ENCODE peak calls at places on chromosomes 1 and 21, in eight cellular contexts. One of them, this sample, is unnamed.

GRCh38 chr1:115665746-115666145 is 24.0 kb downstream of the VANGL1 start:
- DNase-seq in GM23248: no peak
- DNase-seq in fibroblast of lung: no peak
- DNase-seq in cardiac muscle cell: no peak
- DNase-seq in tibial artery: no peak
- DNase-seq in K562: no peak
- DNase-seq in suprapubic skin: no peak
- DNase-seq in left ventricle myocardium inferior: no peak
- DNase-seq in this sample: no peak

GRCh38 chr1:231931846-231932454 is 305.4 kb downstream of the DISC1 start:
- DNase-seq in GM23248: no peak
- DNase-seq in fibroblast of lung: no peak
- DNase-seq in cardiac muscle cell: no peak
- DNase-seq in tibial artery: no peak
- DNase-seq in K562: peak; percentile 79
- DNase-seq in suprapubic skin: no peak
- DNase-seq in left ventricle myocardium inferior: no peak
- DNase-seq in this sample: no peak

GRCh38 chr1:53335661-53336060 is 7.8 kb upstream of the LRP8 start:
- DNase-seq in GM23248: no peak
- DNase-seq in fibroblast of lung: no peak
- DNase-seq in cardiac muscle cell: no peak
- DNase-seq in tibial artery: no peak
- DNase-seq in K562: no peak
- DNase-seq in suprapubic skin: no peak
- DNase-seq in left ventricle myocardium inferior: no peak
- DNase-seq in this sample: no peak

GRCh38 chr1:88514544-88514943 is 169.5 kb upstream of the PKN2 start:
- DNase-seq in GM23248: no peak
- DNase-seq in fibroblast of lung: no peak
- DNase-seq in cardiac muscle cell: no peak
- DNase-seq in tibial artery: no peak
- DNase-seq in K562: no peak
- DNase-seq in suprapubic skin: no peak
- DNase-seq in left ventricle myocardium inferior: no peak
- DNase-seq in this sample: no peak

GRCh38 chr21:14482165-14482564 is 64.0 kb downstream of the SAMSN1 start:
- DNase-seq in GM23248: no peak
- DNase-seq in fibroblast of lung: no peak
- DNase-seq in cardiac muscle cell: no peak
- DNase-seq in tibial artery: no peak
- DNase-seq in K562: no peak
- DNase-seq in suprapubic skin: no peak
- DNase-seq in left ventricle myocardium inferior: no peak
- DNase-seq in this sample: no peak

GRCh38 chr1:25047506-25048240 is 117.6 kb upstream of the RUNX3 start:
- DNase-seq in GM23248: no peak
- DNase-seq in fibroblast of lung: no peak
- DNase-seq in cardiac muscle cell: no peak
- DNase-seq in tibial artery: no peak
- DNase-seq in K562: no peak
- DNase-seq in suprapubic skin: no peak
- DNase-seq in left ventricle myocardium inferior: no peak
- DNase-seq in this sample: no peak

GRCh38 chr1:32816676-32817158 is 441 bp downstream of the YARS1 start:
- DNase-seq in GM23248: peak; percentile 66
- DNase-seq in fibroblast of lung: peak; percentile 44
- DNase-seq in cardiac muscle cell: peak; percentile 55
- DNase-seq in tibial artery: peak; percentile 22
- DNase-seq in K562: no peak
- DNase-seq in suprapubic skin: no peak
- DNase-seq in left ventricle myocardium inferior: no peak
- DNase-seq in this sample: no peak

GRCh38 chr1:181083842-181084605 is 4.5 kb upstream of the IER5 start:
- DNase-seq in GM23248: peak; percentile 58
- DNase-seq in fibroblast of lung: no peak
- DNase-seq in cardiac muscle cell: peak; percentile 77
- DNase-seq in tibial artery: peak; percentile 40
- DNase-seq in K562: peak; percentile 60
- DNase-seq in suprapubic skin: no peak
- DNase-seq in left ventricle myocardium inferior: no peak
- DNase-seq in this sample: peak; percentile 51

GRCh38 chr1:235825229-235825628 is 41.5 kb downstream of the LYST start:
- DNase-seq in GM23248: no peak
- DNase-seq in fibroblast of lung: no peak
- DNase-seq in cardiac muscle cell: no peak
- DNase-seq in tibial artery: no peak
- DNase-seq in K562: no peak
- DNase-seq in suprapubic skin: no peak
- DNase-seq in left ventricle myocardium inferior: no peak
- DNase-seq in this sample: no peak

GRCh38 chr1:75719810-75720209 is 4.7 kb upstream of the ACADM start:
- DNase-seq in GM23248: no peak
- DNase-seq in fibroblast of lung: no peak
- DNase-seq in cardiac muscle cell: no peak
- DNase-seq in tibial artery: no peak
- DNase-seq in K562: no peak
- DNase-seq in suprapubic skin: no peak
- DNase-seq in left ventricle myocardium inferior: no peak
- DNase-seq in this sample: no peak

GRCh38 chr1:46380004-46380403 is 14.1 kb upstream of the FAAH start:
- DNase-seq in GM23248: no peak
- DNase-seq in fibroblast of lung: no peak
- DNase-seq in cardiac muscle cell: no peak
- DNase-seq in tibial artery: no peak
- DNase-seq in K562: no peak
- DNase-seq in suprapubic skin: no peak
- DNase-seq in left ventricle myocardium inferior: no peak
- DNase-seq in this sample: no peak

GRCh38 chr1:27152004-27152828 is 2.7 kb downstream of the SLC9A1 start:
- DNase-seq in GM23248: peak; percentile 58
- DNase-seq in fibroblast of lung: peak; percentile 31
- DNase-seq in cardiac muscle cell: peak; percentile 32
- DNase-seq in tibial artery: no peak
- DNase-seq in K562: no peak
- DNase-seq in suprapubic skin: no peak
- DNase-seq in left ventricle myocardium inferior: peak; percentile 58
- DNase-seq in this sample: no peak

GRCh38 chr1:25692560-25692959 is 76.0 kb downstream of the MAN1C1 start:
- DNase-seq in GM23248: no peak
- DNase-seq in fibroblast of lung: no peak
- DNase-seq in cardiac muscle cell: no peak
- DNase-seq in tibial artery: no peak
- DNase-seq in K562: peak; percentile 75
- DNase-seq in suprapubic skin: no peak
- DNase-seq in left ventricle myocardium inferior: no peak
- DNase-seq in this sample: no peak

GRCh38 chr21:44517175-44517899 is 22.7 kb downstream of the KRTAP10-1 start:
- DNase-seq in GM23248: peak; percentile 28
- DNase-seq in fibroblast of lung: peak; percentile 3
- DNase-seq in cardiac muscle cell: no peak
- DNase-seq in tibial artery: no peak
- DNase-seq in K562: peak; percentile 96
- DNase-seq in suprapubic skin: no peak
- DNase-seq in left ventricle myocardium inferior: no peak
- DNase-seq in this sample: peak; percentile 42

GRCh38 chr1:9537863-9538668 is 1.2 kb upstream of the SLC25A33 start:
- DNase-seq in GM23248: no peak
- DNase-seq in fibroblast of lung: no peak
- DNase-seq in cardiac muscle cell: no peak
- DNase-seq in tibial artery: no peak
- DNase-seq in K562: no peak
- DNase-seq in suprapubic skin: no peak
- DNase-seq in left ventricle myocardium inferior: no peak
- DNase-seq in this sample: no peak

GRCh38 chr1:191343816-191344215 is 814.4 kb upstream of the RGS18 start:
- DNase-seq in GM23248: no peak
- DNase-seq in fibroblast of lung: peak; percentile 65
- DNase-seq in cardiac muscle cell: peak; percentile 23
- DNase-seq in tibial artery: no peak
- DNase-seq in K562: no peak
- DNase-seq in suprapubic skin: no peak
- DNase-seq in left ventricle myocardium inferior: no peak
- DNase-seq in this sample: no peak

GRCh38 chr1:220410681-220411080 is 117.3 kb upstream of the MARK1 start:
- DNase-seq in GM23248: peak; percentile 4
- DNase-seq in fibroblast of lung: peak; percentile 17
- DNase-seq in cardiac muscle cell: peak; percentile 11
- DNase-seq in tibial artery: no peak
- DNase-seq in K562: no peak
- DNase-seq in suprapubic skin: no peak
- DNase-seq in left ventricle myocardium inferior: no peak
- DNase-seq in this sample: no peak

GRCh38 chr1:110551278-110551809 is 32.4 kb upstream of the KCNA10 start:
- DNase-seq in GM23248: no peak
- DNase-seq in fibroblast of lung: no peak
- DNase-seq in cardiac muscle cell: no peak
- DNase-seq in tibial artery: no peak
- DNase-seq in K562: no peak
- DNase-seq in suprapubic skin: no peak
- DNase-seq in left ventricle myocardium inferior: no peak
- DNase-seq in this sample: no peak

GRCh38 chr1:154609398-154610380 is 1.7 kb upstream of the ADAR start:
- DNase-seq in GM23248: peak; percentile 51
- DNase-seq in fibroblast of lung: peak; percentile 48
- DNase-seq in cardiac muscle cell: no peak
- DNase-seq in tibial artery: no peak
- DNase-seq in K562: no peak
- DNase-seq in suprapubic skin: no peak
- DNase-seq in left ventricle myocardium inferior: no peak
- DNase-seq in this sample: no peak

GRCh38 chr1:225845633-225846259 is 35.8 kb downstream of the EPHX1 start:
- DNase-seq in GM23248: peak; percentile 90
- DNase-seq in fibroblast of lung: peak; percentile 67
- DNase-seq in cardiac muscle cell: peak; percentile 92
- DNase-seq in tibial artery: peak; percentile 82
- DNase-seq in K562: peak; percentile 87
- DNase-seq in suprapubic skin: peak; percentile 89
- DNase-seq in left ventricle myocardium inferior: peak; percentile 78
- DNase-seq in this sample: peak; percentile 82

GRCh38 chr1:30314591-30314990 is 408.8 kb downstream of the MATN1 start:
- DNase-seq in GM23248: no peak
- DNase-seq in fibroblast of lung: no peak
- DNase-seq in cardiac muscle cell: no peak
- DNase-seq in tibial artery: no peak
- DNase-seq in K562: no peak
- DNase-seq in suprapubic skin: no peak
- DNase-seq in left ventricle myocardium inferior: no peak
- DNase-seq in this sample: no peak

GRCh38 chr1:30313584-30313983 is 409.8 kb downstream of the MATN1 start:
- DNase-seq in GM23248: no peak
- DNase-seq in fibroblast of lung: no peak
- DNase-seq in cardiac muscle cell: no peak
- DNase-seq in tibial artery: no peak
- DNase-seq in K562: no peak
- DNase-seq in suprapubic skin: peak; percentile 54
- DNase-seq in left ventricle myocardium inferior: no peak
- DNase-seq in this sample: no peak

GRCh38 chr1:30313176-30313575 is 410.2 kb downstream of the MATN1 start:
- DNase-seq in GM23248: no peak
- DNase-seq in fibroblast of lung: no peak
- DNase-seq in cardiac muscle cell: no peak
- DNase-seq in tibial artery: no peak
- DNase-seq in K562: no peak
- DNase-seq in suprapubic skin: peak; percentile 29
- DNase-seq in left ventricle myocardium inferior: no peak
- DNase-seq in this sample: no peak

GRCh38 chr1:30312226-30312625 is 411.2 kb downstream of the MATN1 start:
- DNase-seq in GM23248: no peak
- DNase-seq in fibroblast of lung: no peak
- DNase-seq in cardiac muscle cell: no peak
- DNase-seq in tibial artery: no peak
- DNase-seq in K562: no peak
- DNase-seq in suprapubic skin: peak; percentile 45
- DNase-seq in left ventricle myocardium inferior: no peak
- DNase-seq in this sample: no peak

GRCh38 chr1:30310966-30311742 is 412.2 kb downstream of the MATN1 start:
- DNase-seq in GM23248: no peak
- DNase-seq in fibroblast of lung: no peak
- DNase-seq in cardiac muscle cell: no peak
- DNase-seq in tibial artery: no peak
- DNase-seq in K562: no peak
- DNase-seq in suprapubic skin: peak; percentile 55
- DNase-seq in left ventricle myocardium inferior: no peak
- DNase-seq in this sample: no peak
- H3K27me3 ChIP-seq in GM23248: peaks cover 7% of the 10 kb centered on the region
- H3K27me3 ChIP-seq in fibroblast of lung: no peaks in the 10 kb centered on the region
- H3K27me3 ChIP-seq in cardiac muscle cell: no peaks in the 10 kb centered on the region
- H3K27me3 ChIP-seq in tibial artery: no peaks in the 10 kb centered on the region
- H3K27me3 ChIP-seq in K562: peaks cover 10% of the 10 kb centered on the region
- H3K27me3 ChIP-seq in suprapubic skin: peaks cover 33% of the 10 kb centered on the region
- H3K27me3 ChIP-seq in left ventricle myocardium inferior: peaks cover 76% of the 10 kb centered on the region
- H3K27me3 ChIP-seq in this sample: peaks cover 9% of the 10 kb centered on the region

GRCh38 chr1:12111741-12112140 is 48.6 kb downstream of the TNFRSF8 start:
- DNase-seq in GM23248: no peak
- DNase-seq in fibroblast of lung: no peak
- DNase-seq in cardiac muscle cell: no peak
- DNase-seq in tibial artery: no peak
- DNase-seq in K562: no peak
- DNase-seq in suprapubic skin: no peak
- DNase-seq in left ventricle myocardium inferior: no peak
- DNase-seq in this sample: no peak
- H3K4me1 ChIP-seq in GM23248: peaks cover 10% of the 10 kb centered on the region
- H3K4me1 ChIP-seq in fibroblast of lung: no peaks in the 10 kb centered on the region
- H3K4me1 ChIP-seq in cardiac muscle cell: no peaks in the 10 kb centered on the region
- H3K4me1 ChIP-seq in tibial artery: peaks cover 6% of the 10 kb centered on the region
- H3K4me1 ChIP-seq in K562: peaks cover 12% of the 10 kb centered on the region
- H3K4me1 ChIP-seq in suprapubic skin: no peaks in the 10 kb centered on the region
- H3K4me1 ChIP-seq in left ventricle myocardium inferior: peaks cover 3% of the 10 kb centered on the region
- H3K4me1 ChIP-seq in this sample: no peaks in the 10 kb centered on the region

DNA sequence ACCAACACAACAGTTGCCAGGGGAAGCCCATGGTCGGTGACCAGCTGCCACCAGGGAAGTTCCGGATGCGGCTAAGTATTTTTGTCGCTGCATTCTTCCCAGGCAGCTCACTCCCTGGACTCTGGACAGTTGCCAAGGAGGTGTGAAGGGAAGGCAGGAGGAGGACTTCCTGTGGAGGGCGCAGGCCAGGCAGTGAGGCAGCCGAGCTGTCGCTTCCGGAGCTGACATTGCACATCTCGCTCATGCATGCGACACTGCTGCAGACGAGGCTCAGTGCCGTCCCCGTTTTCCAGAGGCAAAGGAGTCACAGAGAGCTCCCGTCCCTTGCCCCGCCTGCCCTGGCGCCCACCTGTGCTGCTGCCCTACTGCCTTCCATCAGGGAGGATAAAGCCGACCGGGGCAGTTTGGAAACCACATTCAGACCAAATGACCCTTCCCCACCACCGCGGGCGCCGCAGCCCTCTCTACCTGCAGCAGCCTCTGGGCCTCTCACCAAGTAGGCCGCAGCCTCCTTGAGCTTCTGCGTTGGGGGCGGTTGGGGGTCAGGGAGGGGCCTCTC is 81.4 kb downstream of the NENF start:
- DNase-seq in GM23248: peak; percentile 56
- DNase-seq in fibroblast of lung: peak; percentile 74
- DNase-seq in cardiac muscle cell: peak; percentile 53
- DNase-seq in tibial artery: no peak
- DNase-seq in K562: peak; percentile 67
- DNase-seq in suprapubic skin: no peak
- DNase-seq in left ventricle myocardium inferior: peak; percentile 41
- DNase-seq in this sample: peak; percentile 61
- H3K4me3 ChIP-seq in GM23248: peak overlapping the region; percentile 3
- H3K4me3 ChIP-seq in fibroblast of lung: no peak overlapping the region
- H3K4me3 ChIP-seq in cardiac muscle cell: no peak overlapping the region
- H3K4me3 ChIP-seq in tibial artery: peak overlapping the region; percentile 11
- H3K4me3 ChIP-seq in K562: no peak overlapping the region
- H3K4me3 ChIP-seq in suprapubic skin: peak overlapping the region; percentile 40
- H3K4me3 ChIP-seq in left ventricle myocardium inferior: peak overlapping the region; percentile 39
- H3K4me3 ChIP-seq in this sample: peak overlapping the region; percentile 49

GRCh38 chr1:43982798-43983197 is 3.8 kb downstream of the B4GALT2 start:
- DNase-seq in GM23248: no peak
- DNase-seq in fibroblast of lung: no peak
- DNase-seq in cardiac muscle cell: no peak
- DNase-seq in tibial artery: no peak
- DNase-seq in K562: no peak
- DNase-seq in suprapubic skin: no peak
- DNase-seq in left ventricle myocardium inferior: no peak
- DNase-seq in this sample: no peak
- H3K27me3 ChIP-seq in GM23248: no peaks in the 10 kb centered on the region
- H3K27me3 ChIP-seq in fibroblast of lung: no peaks in the 10 kb centered on the region
- H3K27me3 ChIP-seq in cardiac muscle cell: no peaks in the 10 kb centered on the region
- H3K27me3 ChIP-seq in tibial artery: no peaks in the 10 kb centered on the region
- H3K27me3 ChIP-seq in K562: no peaks in the 10 kb centered on the region
- H3K27me3 ChIP-seq in suprapubic skin: no peaks in the 10 kb centered on the region
- H3K27me3 ChIP-seq in left ventricle myocardium inferior: no peaks in the 10 kb centered on the region
- H3K27me3 ChIP-seq in this sample: no peaks in the 10 kb centered on the region

This sample was measured in psoas muscle.